ENCODE peak calls at places on chromosomes 11 and 22, in five cellular contexts. T is sigmoid colon; J is neuronal stem cell; E is body of pancreas; L is CD4-positive, alpha-beta T cell. F is an unnamed sample.
A peak's percentile ranks its signal among the peaks of the same experiment; 100 is the strongest.

GRCh38 chr11:17839450-17839849 is 104.9 kb downstream of the KCNC1 start:
- DNase-seq in J (no peak), L (no peak), T (no peak), E (no peak), F (no peak)

GRCh38 chr22:34508797-34509196 is 557.2 kb upstream of the ISX start:
- DNase-seq in E (no peak), L (no peak), T (no peak), J (no peak), F (no peak)

GRCh38 chr22:32204211-32204855 is 540 bp downstream of the RFPL2 start:
- DNase-seq in J (no peak), L (no peak), T (no peak), E (peak; percentile 41), F (no peak)

GRCh38 chr11:65575568-65576231 is at the start of gene EHBP1L1:
- DNase-seq in L (peak; percentile 68), J (no peak), E (peak; percentile 71), T (peak; percentile 88), F (peak; percentile 83)

GRCh38 chr22:47001288-47001687 is 238.8 kb downstream of the TBC1D22A start:
- DNase-seq in J (no peak), T (no peak), L (no peak), E (no peak), F (no peak)

GRCh38 chr11:19828382-19829108 is 115.9 kb downstream of the NAV2 start:
- DNase-seq in E (no peak), J (no peak), L (no peak), T (no peak), F (peak; percentile 59)

GRCh38 chr11:116231540-116231939 is 541.2 kb downstream of the BUD13 start:
- DNase-seq in J (no peak), E (no peak), T (no peak), L (no peak), F (no peak)

GRCh38 chr22:49355206-49355920 is 472.3 kb downstream of the BRD1 start:
- DNase-seq in T (no peak), E (no peak), L (no peak), J (no peak), F (no peak)

GRCh38 chr22:45504703-45505341 is 2.1 kb downstream of the FBLN1 start:
- DNase-seq in L (no peak), T (no peak), J (peak; percentile 83), E (peak; percentile 17), F (no peak)

GRCh38 chr11:73387594-73388021 is 11.4 kb downstream of the RELT start:
- DNase-seq in T (no peak), J (no peak), E (no peak), L (no peak), F (no peak)

GRCh38 chr11:107655607-107656006 is 56.2 kb downstream of the SLN start:
- DNase-seq in E (no peak), J (no peak), L (no peak), T (no peak), F (no peak)

GRCh38 chr22:41021039-41021654 is 70.0 kb downstream of the RBX1 start:
- DNase-seq in E (peak; percentile 20), T (peak; percentile 65), L (no peak), J (no peak), F (peak; percentile 59)

GRCh38 chr11:6040874-6041273 is 10.3 kb upstream of the OR56A1 start:
- DNase-seq in L (no peak), J (no peak), T (no peak), E (no peak), F (no peak)

GRCh38 chr11:57735655-57736298 is 5.5 kb upstream of the SELENOH start:
- DNase-seq in L (no peak), T (no peak), J (no peak), E (no peak), F (no peak)

GRCh38 chr11:100602716-100603115 is 84.4 kb upstream of the ARHGAP42 start:
- DNase-seq in J (no peak), L (no peak), T (no peak), E (no peak), F (no peak)

GRCh38 chr11:125929445-125930075 is 16.3 kb upstream of the VSIG10L2 start:
- DNase-seq in L (no peak), E (no peak), T (no peak), J (no peak), F (no peak)

GRCh38 chr11:2991477-2992233 is 474 bp downstream of the NAP1L4 start:
- DNase-seq in L (no peak), T (no peak), E (peak; percentile 49), J (peak; percentile 58), F (no peak)

GRCh38 chr11:72773291-72773690 is 20.6 kb downstream of the STARD10 start:
- DNase-seq in L (no peak), T (peak; percentile 88), J (no peak), E (peak; percentile 70), F (no peak)

GRCh38 chr11:46560300-46561025 is 33.4 kb downstream of the AMBRA1 start:
- DNase-seq in T (no peak), E (no peak), J (no peak), L (no peak), F (peak; percentile 59)

DNA sequence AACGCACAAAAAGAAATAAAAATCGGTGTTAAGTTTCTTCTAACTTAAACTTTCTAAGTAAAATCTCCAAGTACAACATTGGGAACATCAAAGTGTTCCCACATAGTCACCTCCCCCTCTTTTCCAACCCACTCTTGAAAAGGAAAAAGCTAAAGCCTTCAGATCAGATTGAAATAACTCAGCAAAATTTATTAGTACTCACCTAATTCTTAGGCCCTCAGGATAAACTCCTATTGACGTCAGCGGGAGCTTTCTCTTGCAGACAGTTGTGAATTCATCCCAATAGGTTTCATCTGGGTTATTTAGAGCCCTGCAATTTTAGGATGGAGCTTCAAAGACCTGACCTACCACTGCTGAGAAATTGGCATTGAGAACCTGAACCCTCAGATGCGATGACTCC is 414.3 kb downstream of the GUCY1A2 start:
- DNase-seq in L (no peak), J (no peak), E (no peak), T (no peak), F (no peak)
- H3K27ac ChIP-seq in L (no peak overlapping the region), J (no peak overlapping the region), E (no peak overlapping the region), T (no peak overlapping the region), F (no peak overlapping the region)

DNA sequence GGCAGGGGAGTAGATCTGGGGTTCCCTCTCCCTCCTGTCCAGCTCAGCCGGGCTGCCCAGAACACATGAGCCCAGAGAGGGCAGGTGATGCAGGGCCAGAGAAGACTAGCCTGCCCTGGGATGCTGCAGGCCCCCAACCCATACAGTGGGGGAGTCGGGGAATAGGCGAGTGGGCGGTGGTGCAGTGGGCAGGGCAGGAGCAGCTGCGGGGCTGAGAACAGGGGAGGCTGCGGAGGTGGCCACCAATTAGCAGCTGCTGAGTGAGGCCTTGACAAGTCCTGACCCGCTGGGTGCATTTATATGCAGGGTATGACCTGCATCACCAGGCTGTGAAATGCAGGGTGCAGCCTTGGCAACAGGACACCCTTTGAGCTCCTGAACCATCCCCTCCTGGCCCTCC is 43.1 kb downstream of the NFAM1 start:
- DNase-seq in L (no peak), E (no peak), J (no peak), T (no peak), F (no peak)
- H3K27ac ChIP-seq in L (no peak overlapping the region), E (no peak overlapping the region), J (no peak overlapping the region), T (no peak overlapping the region), F (no peak overlapping the region)

GRCh38 chr22:20438066-20438677 is 547 bp upstream of the SCARF2 start:
- DNase-seq in J (no peak), E (no peak), T (peak; percentile 80), L (no peak), F (no peak)

GRCh38 chr22:20437253-20438065 is at the start of gene SCARF2:
- DNase-seq in E (peak; percentile 40), J (peak; percentile 56), L (no peak), T (peak; percentile 84), F (no peak)

GRCh38 chr22:20439556-20439927 is 1.9 kb upstream of the SCARF2 start:
- DNase-seq in E (no peak), L (no peak), J (no peak), T (peak; percentile 50), F (no peak)

GRCh38 chr22:20439928-20440575 is 2.4 kb upstream of the SCARF2 start:
- DNase-seq in L (no peak), T (peak; percentile 54), E (no peak), J (no peak), F (no peak)

DNA sequence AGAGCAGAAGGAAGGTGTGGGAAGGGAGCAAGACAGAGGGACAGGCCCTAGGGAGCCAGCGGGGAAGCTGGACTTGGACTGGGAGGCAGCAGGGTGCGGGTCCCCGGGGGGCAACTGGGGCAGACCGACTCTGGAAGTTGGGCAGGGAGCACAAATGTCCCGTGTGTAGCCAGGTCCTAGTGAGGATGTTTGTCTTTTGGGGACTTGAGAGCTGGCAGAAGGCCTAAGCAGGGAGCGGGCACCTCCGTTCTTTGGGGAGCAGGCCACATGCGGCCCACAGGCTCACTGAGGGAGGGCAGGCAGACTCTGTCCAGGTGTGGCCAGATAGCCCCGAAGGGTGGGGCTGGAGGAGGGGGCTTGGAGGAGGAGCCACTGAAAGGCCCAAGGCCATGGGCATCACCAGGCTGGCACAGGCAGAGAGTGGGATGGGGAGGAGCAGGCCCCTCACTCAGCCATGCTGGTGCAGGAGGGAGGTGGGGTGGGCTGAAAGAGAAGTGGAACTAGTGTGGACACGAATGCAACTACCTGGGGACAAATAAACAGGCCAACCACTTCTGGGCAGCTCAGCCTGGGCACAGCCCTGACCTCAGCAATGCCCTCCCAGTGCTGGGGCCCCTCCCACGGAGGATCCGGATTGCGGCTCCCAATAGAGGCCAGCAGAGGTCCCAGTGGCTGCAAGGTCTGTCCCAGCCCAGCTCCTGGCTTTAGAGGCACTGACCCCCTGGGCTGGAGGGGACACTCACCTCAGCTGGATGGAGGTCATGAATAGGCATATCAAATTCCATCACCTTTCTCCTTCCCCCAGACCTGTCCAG is 1.3 kb upstream of the SCARF2 start:
- DNase-seq in E (no peak), L (no peak), J (no peak), T (peak; percentile 67), F (no peak)
- H3K27ac ChIP-seq in E (no peak overlapping the region), L (no peak overlapping the region), J (no peak overlapping the region), T (peak overlapping the region; percentile 91), F (no peak overlapping the region)

GRCh38 chr11:123302751-123303195 is 107.7 kb upstream of the CLMP start:
- DNase-seq in T (no peak), E (no peak), J (no peak), L (no peak), F (peak; percentile 8)

GRCh38 chr11:123303924-123304323 is 108.9 kb upstream of the CLMP start:
- DNase-seq in E (no peak), L (no peak), T (no peak), J (no peak), F (peak; percentile 55)

GRCh38 chr11:123299721-123300120 is 104.7 kb upstream of the CLMP start:
- DNase-seq in J (no peak), T (no peak), E (no peak), L (no peak), F (no peak)

GRCh38 chr11:123300874-123301695 is 106.0 kb upstream of the CLMP start:
- DNase-seq in E (no peak), L (no peak), J (no peak), T (no peak), F (peak; percentile 36)

GRCh38 chr11:123301696-123302400 is 106.8 kb upstream of the CLMP start:
- DNase-seq in E (peak; percentile 62), J (peak; percentile 73), L (peak; percentile 40), T (peak; percentile 69), F (no peak)
- H3K27ac ChIP-seq in E (no peak overlapping the region), J (no peak overlapping the region), L (no peak overlapping the region), T (no peak overlapping the region), F (peak overlapping the region; percentile 95)